ENCODE peak calls at places on chromosomes 7 and 10, in five cellular contexts. U is PC-9, K is cardiac fibroblast, F is fibroblast of villous mesenchyme, C is fibroblast of mammary gland. B is an unnamed sample.

GRCh38 chr7:23410446-23411183 is 59.7 kb downstream of the IGF2BP3 start:
- DNase-seq in C (no peak), U (no peak), F (no peak), K (no peak), B (no peak)

GRCh38 chr10:78028438-78029293 is 649 bp downstream of the POLR3A start:
- DNase-seq in F (peak), K (peak), C (peak), U (no peak), B (no peak)

GRCh38 chr7:23115991-23116390 is 10.4 kb downstream of the KLHL7 start:
- DNase-seq in U (no peak), C (no peak), K (no peak), F (no peak), B (no peak)

GRCh38 chr7:100629117-100629711 is 12.1 kb downstream of the TFR2 start:
- DNase-seq in K (peak), F (peak), U (peak), C (peak), B (no peak)

GRCh38 chr10:102603946-102604345 is 40.3 kb upstream of the TRIM8 start:
- DNase-seq in C (no peak), F (peak), K (peak), U (no peak), B (no peak)

GRCh38 chr10:51937313-51937712 is 237.9 kb upstream of the CSTF2T start:
- DNase-seq in K (peak), C (peak), U (no peak), F (peak), B (peak)

GRCh38 chr10:128373071-128373749 is 247.0 kb upstream of the MKI67 start:
- DNase-seq in K (no peak), C (no peak), U (no peak), F (no peak), B (no peak)

GRCh38 chr10:10892290-10892875 is 125.3 kb upstream of the CELF2 start:
- DNase-seq in F (no peak), K (no peak), C (peak), U (no peak), B (no peak)

GRCh38 chr10:11295492-11295891 is 277.8 kb downstream of the CELF2 start:
- DNase-seq in C (no peak), K (no peak), U (no peak), F (no peak), B (no peak)

GRCh38 chr7:110835209-110835608 is 255.7 kb upstream of the LRRN3 start:
- DNase-seq in K (no peak), C (peak), U (no peak), F (no peak), B (no peak)

DNA sequence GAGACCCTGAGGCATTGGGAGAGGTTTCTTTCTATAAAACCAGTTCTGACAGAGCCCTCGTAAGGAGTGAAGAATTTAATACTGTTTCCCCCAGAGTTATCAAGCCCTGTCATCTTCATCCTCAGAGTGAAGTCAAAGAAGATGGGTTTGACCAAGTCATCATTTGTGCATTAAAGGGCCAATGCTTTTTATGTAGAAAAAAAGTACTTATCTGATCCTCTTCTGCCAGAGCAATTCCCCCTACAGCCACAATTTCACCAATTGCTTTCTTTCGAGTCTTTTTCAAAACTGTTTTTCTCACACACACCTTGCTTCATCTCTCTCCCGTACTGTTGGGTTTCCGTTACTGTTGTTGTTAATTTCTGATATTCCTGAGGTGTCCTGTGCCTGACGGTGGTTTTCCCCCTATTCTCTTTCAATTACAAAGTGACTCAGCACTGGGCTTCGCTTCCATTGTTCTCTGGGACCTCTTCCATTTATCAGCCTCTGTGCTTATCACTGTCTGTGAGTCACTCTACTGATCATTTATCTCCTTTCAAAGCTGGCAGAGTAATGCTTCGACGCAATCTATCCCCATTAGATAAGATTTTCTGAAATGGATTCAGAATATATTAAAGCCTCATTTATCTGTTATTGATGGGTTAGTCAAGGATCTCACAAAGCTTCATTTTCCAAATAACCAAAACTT is 679.0 kb downstream of the SDK1 start:
- DNase-seq in U (no peak), F (no peak), K (no peak), C (no peak), B (no peak)
- TF ChIP-seq CTCF in U (no peak), F (no peak), K (no peak), C (no peak), B (no peak)

GRCh38 chr10:90857635-90858488 is at the start of gene HTR7:
- DNase-seq in C (peak), F (peak), K (peak), U (peak), B (no peak)

GRCh38 chr10:90860790-90861189 is 3.0 kb upstream of the HTR7 start:
- DNase-seq in U (no peak), F (no peak), C (no peak), K (no peak), B (no peak)

GRCh38 chr10:90856964-90857634 is 740 bp downstream of the HTR7 start:
- DNase-seq in K (no peak), F (no peak), C (no peak), U (no peak), B (no peak)

GRCh38 chr10:90858489-90858968 is 690 bp upstream of the HTR7 start:
- DNase-seq in F (no peak), U (no peak), C (no peak), K (no peak), B (no peak)

DNA sequence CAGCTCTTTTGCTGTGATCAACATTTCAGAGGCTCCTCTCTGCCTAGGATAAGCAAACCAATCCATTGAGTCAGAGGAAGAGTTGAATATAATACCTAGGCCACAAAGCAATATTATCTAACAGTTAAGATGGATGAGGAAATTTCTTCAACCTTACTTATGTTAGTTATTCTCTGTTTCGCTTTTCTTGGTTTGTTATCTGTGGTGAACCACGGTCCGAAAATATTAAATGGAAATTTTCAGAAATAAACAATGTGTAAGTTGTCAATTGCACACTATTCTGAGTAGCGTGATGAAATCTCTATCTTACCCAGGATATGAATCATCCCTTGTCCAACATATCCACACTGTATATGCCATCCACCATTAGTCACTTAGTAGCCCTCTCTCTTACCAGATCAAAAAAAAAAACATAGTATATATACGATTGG is 1.5 kb upstream of the HTR7 start:
- DNase-seq in C (peak), K (peak), U (no peak), F (peak), B (no peak)
- H3K4me3 ChIP-seq in C (no peak), K (no peak), U (peak), F (peak), B (no peak)

DNA sequence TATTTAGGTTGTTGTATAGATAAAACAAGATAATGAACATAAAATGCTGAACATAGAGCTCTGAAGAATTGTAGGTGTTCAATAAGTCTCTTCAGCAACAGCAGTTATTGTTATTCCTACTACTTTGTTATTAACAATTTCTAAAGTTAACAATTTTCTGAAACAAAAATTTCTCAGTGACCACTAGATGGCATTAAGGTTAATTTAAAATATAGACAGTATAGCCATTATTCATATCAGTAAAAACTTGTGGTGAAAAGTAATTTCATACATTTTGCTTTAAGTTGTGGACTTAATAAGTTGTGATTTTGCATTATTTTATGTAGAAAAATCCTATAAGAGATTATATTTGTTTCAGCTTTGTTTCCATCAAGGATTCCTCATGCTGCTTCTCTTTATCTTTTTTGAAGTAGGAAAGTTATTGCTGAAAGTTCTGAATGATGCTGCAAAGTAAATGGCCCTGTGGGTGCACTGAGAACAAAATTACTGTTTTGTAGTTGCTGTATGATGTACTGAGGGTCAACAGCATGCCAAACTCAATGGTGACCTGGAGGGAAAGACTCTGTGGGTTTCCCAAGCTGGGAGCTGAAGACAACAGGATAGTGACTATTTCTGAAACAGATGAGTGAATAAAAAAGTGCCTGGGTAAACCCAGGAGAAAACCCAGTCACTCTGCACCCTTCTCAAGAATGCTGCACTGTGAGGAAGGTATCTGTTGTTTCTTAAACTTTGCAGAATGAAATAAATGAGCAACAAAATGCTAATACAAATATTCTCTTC is 253.6 kb downstream of the KIF20B start:
- DNase-seq in U (no peak), F (no peak), K (peak), C (peak), B (no peak)
- TF ChIP-seq CTCF in U (peak), F (peak), K (peak), C (peak), B (no peak)

GRCh38 chr7:25967278-25968204 is 184.5 kb upstream of the NFE2L3 start:
- DNase-seq in F (no peak), K (no peak), U (no peak), C (no peak), B (no peak)

GRCh38 chr7:25965405-25966123 is 186.4 kb upstream of the NFE2L3 start:
- DNase-seq in F (no peak), K (no peak), U (no peak), C (peak), B (no peak)

GRCh38 chr7:25966469-25966868 is 185.5 kb upstream of the NFE2L3 start:
- DNase-seq in K (no peak), F (no peak), C (no peak), U (no peak), B (no peak)

GRCh38 chr7:25963733-25964132 is 188.3 kb upstream of the NFE2L3 start:
- DNase-seq in C (no peak), K (no peak), U (no peak), F (no peak), B (no peak)

GRCh38 chr7:25964483-25964961 is 187.5 kb upstream of the NFE2L3 start:
- DNase-seq in K (no peak), U (no peak), F (no peak), C (no peak), B (no peak)
- H3K4me3 ChIP-seq in K (no peak), U (no peak), F (no peak), C (no peak), B (no peak)

DNA sequence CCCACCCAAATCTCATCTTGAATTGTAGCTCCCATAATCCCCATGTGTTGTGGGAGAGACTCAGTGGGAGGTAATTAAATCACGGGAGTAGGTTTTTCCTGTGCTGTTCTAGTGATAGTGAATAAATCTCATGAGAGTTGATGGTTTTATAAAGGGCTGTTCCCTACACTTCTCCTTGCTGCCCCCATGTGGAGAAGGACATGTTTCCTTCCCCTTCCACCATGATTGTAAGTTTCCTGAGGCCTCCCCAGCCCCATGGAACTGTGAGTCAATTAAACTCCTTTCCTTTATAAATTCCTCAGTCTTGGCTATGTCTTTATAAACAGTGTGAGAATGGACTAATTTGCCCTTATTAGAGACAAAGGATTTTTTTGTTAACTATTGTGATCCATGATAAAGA is 48.5 kb upstream of the MKX start:
- DNase-seq in F (no peak), C (peak), K (peak), U (no peak), B (no peak)
- TF ChIP-seq CTCF in F (no peak), C (peak), K (no peak), U (no peak), B (no peak)

GRCh38 chr7:38191791-38192190 is 13.7 kb downstream of the STARD3NL start:
- DNase-seq in F (no peak), C (no peak), U (no peak), K (no peak), B (no peak)

GRCh38 chr7:38190010-38190409 is 12.0 kb downstream of the STARD3NL start:
- DNase-seq in F (no peak), C (peak), K (peak), U (no peak), B (no peak)

GRCh38 chr7:38195804-38196595 is 18.0 kb downstream of the STARD3NL start:
- DNase-seq in K (peak), F (no peak), U (no peak), C (peak), B (no peak)

GRCh38 chr7:38189256-38189938 is 11.4 kb downstream of the STARD3NL start:
- DNase-seq in U (no peak), C (no peak), K (no peak), F (no peak), B (no peak)

GRCh38 chr7:38192347-38192746 is 14.3 kb downstream of the STARD3NL start:
- DNase-seq in C (no peak), K (no peak), F (no peak), U (no peak), B (no peak)
- H3K4me3 ChIP-seq in C (no peak), K (no peak), F (no peak), U (no peak), B (no peak)

DNA sequence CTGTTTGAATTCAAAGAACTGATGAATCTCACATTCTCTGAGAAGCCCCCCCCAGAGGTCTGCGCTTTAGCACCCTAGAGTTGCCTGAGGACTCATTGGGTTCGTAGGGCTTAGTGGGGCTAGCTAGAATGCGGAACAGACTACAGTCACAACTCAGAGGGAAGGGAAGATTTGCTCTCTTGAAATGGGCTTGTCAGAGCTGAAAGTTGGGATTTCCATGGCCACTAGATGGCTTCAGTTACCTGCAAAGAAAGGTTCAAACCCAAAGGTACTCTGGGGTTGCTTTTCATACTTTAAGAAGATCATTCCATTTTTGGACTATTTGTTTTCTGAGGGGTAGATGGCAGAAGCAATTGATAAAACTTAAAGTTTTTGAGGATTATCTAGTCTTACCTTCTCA is 205.0 kb downstream of the BBS9 start:
- DNase-seq in K (peak), C (peak), F (no peak), U (no peak), B (no peak)
- TF ChIP-seq CTCF in K (peak), C (peak), F (peak), U (peak), B (peak)

GRCh38 chr7:51467384-51468017 is 150.9 kb upstream of the COBL start:
- DNase-seq in F (no peak), U (no peak), C (no peak), K (no peak), B (no peak)

GRCh38 chr7:51472873-51473272 is 156.3 kb upstream of the COBL start:
- DNase-seq in C (no peak), F (no peak), U (no peak), K (no peak), B (no peak)

GRCh38 chr7:51477323-51477722 is 160.7 kb upstream of the COBL start:
- DNase-seq in C (no peak), F (no peak), U (no peak), K (no peak), B (no peak)

GRCh38 chr7:51472017-51472296 is 155.3 kb upstream of the COBL start:
- DNase-seq in F (no peak), C (no peak), K (no peak), U (no peak), B (no peak)

DNA sequence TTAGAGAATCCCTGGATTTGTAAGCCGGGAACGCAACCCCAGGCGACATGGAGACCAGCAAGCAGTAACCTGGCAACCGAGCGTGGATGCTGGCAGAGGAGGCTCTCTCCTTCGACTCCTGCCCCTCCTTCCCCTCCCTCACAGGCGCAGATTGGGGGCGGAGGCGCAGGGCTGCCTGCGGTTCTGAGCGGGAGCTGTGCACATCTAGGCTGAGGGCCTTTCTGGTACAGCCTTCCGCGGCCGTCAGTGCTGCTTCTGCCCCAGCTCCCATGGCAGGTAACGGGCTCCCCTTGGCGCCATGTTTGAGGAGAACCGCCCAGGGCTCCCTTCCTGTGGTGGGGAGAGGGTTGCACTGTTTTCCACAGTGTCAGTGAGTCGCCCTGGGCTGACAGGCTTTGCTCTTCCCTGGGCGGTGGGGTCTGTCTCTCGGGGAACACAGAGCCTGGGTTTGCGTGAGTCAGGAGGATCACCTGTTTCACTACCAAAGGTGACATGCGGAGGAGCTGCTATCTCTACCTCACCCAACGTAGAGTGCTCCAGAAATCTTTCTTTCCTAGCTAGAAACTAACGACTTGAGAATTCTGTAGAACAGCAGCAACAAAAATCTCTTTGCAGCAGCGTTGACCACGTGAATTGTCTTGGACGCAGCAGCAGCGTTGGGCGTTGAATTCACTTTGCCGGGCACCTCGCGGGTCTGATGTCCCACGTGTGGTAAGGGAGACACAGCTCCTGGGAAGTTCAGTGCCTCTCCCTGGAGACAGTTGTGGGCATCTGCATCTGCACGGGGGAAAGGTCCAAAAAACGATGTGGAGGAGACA is 154.8 kb upstream of the COBL start:
- DNase-seq in K (no peak), C (no peak), F (no peak), U (no peak), B (no peak)
- H3K4me3 ChIP-seq in K (no peak), C (no peak), F (no peak), U (no peak), B (peak)